ENCODE peak calls at places on chromosomes 6 and 20, in five cellular contexts. One of them, this sample, is unnamed.

GRCh38 chr6:14072084-14072483 is 45.5 kb upstream of the CD83 start:
- DNase-seq in GM04503: no peak
- DNase-seq in HT1080: peak
- DNase-seq in NCI-H1694 treated with DMSO at 0.1 percent for 48 hours: no peak
- DNase-seq in EL: peak
- DNase-seq in this sample: no peak

GRCh38 chr6:142013286-142013685 is 119.4 kb upstream of the GJE1 start:
- DNase-seq in GM04503: peak
- DNase-seq in HT1080: peak
- DNase-seq in NCI-H1694 treated with DMSO at 0.1 percent for 48 hours: no peak
- DNase-seq in EL: peak
- DNase-seq in this sample: no peak

GRCh38 chr6:41341580-41341979 is 6.2 kb downstream of the NCR2 start:
- DNase-seq in GM04503: no peak
- DNase-seq in HT1080: no peak
- DNase-seq in NCI-H1694 treated with DMSO at 0.1 percent for 48 hours: no peak
- DNase-seq in EL: no peak
- DNase-seq in this sample: no peak

GRCh38 chr20:890671-891070 is 25.5 kb downstream of the ANGPT4 start:
- DNase-seq in GM04503: no peak
- DNase-seq in HT1080: no peak
- DNase-seq in NCI-H1694 treated with DMSO at 0.1 percent for 48 hours: no peak
- DNase-seq in EL: no peak
- DNase-seq in this sample: no peak

GRCh38 chr6:148431413-148431812 is 88.8 kb downstream of the SASH1 start:
- DNase-seq in GM04503: no peak
- DNase-seq in HT1080: no peak
- DNase-seq in NCI-H1694 treated with DMSO at 0.1 percent for 48 hours: no peak
- DNase-seq in EL: no peak
- DNase-seq in this sample: no peak

GRCh38 chr6:15752820-15753219 is 90.0 kb upstream of the DTNBP1 start:
- DNase-seq in GM04503: no peak
- DNase-seq in HT1080: peak
- DNase-seq in NCI-H1694 treated with DMSO at 0.1 percent for 48 hours: no peak
- DNase-seq in EL: peak
- DNase-seq in this sample: no peak

GRCh38 chr6:3753228-3753795 is 1.8 kb upstream of the PXDC1 start:
- DNase-seq in GM04503: no peak
- DNase-seq in HT1080: no peak
- DNase-seq in NCI-H1694 treated with DMSO at 0.1 percent for 48 hours: no peak
- DNase-seq in EL: no peak
- DNase-seq in this sample: no peak

GRCh38 chr20:38134427-38135281 is 30.4 kb downstream of the TGM2 start:
- DNase-seq in GM04503: no peak
- DNase-seq in HT1080: peak
- DNase-seq in NCI-H1694 treated with DMSO at 0.1 percent for 48 hours: no peak
- DNase-seq in EL: peak
- DNase-seq in this sample: no peak

GRCh38 chr6:125140808-125141207 is 12.8 kb upstream of the TPD52L1 start:
- DNase-seq in GM04503: no peak
- DNase-seq in HT1080: no peak
- DNase-seq in NCI-H1694 treated with DMSO at 0.1 percent for 48 hours: no peak
- DNase-seq in EL: peak
- DNase-seq in this sample: no peak

GRCh38 chr6:109722564-109723254 is 31.6 kb downstream of the FIG4 start:
- DNase-seq in GM04503: no peak
- DNase-seq in HT1080: no peak
- DNase-seq in NCI-H1694 treated with DMSO at 0.1 percent for 48 hours: no peak
- DNase-seq in EL: peak
- DNase-seq in this sample: no peak

GRCh38 chr6:107423474-107423873 is 35.9 kb downstream of the PDSS2 start:
- DNase-seq in GM04503: no peak
- DNase-seq in HT1080: no peak
- DNase-seq in NCI-H1694 treated with DMSO at 0.1 percent for 48 hours: no peak
- DNase-seq in EL: no peak
- DNase-seq in this sample: no peak

GRCh38 chr20:46461808-46462207 is 51.6 kb downstream of the ZNF334 start:
- DNase-seq in GM04503: no peak
- DNase-seq in HT1080: no peak
- DNase-seq in NCI-H1694 treated with DMSO at 0.1 percent for 48 hours: no peak
- DNase-seq in EL: no peak
- DNase-seq in this sample: no peak

GRCh38 chr6:133309579-133309978 is 68.4 kb downstream of the EYA4 start:
- DNase-seq in GM04503: no peak
- DNase-seq in HT1080: no peak
- DNase-seq in NCI-H1694 treated with DMSO at 0.1 percent for 48 hours: no peak
- DNase-seq in EL: no peak
- DNase-seq in this sample: no peak

GRCh38 chr20:17934141-17934862 is 34.3 kb downstream of the SNX5 start:
- DNase-seq in GM04503: no peak
- DNase-seq in HT1080: no peak
- DNase-seq in NCI-H1694 treated with DMSO at 0.1 percent for 48 hours: no peak
- DNase-seq in EL: peak
- DNase-seq in this sample: no peak

GRCh38 chr6:28941681-28942448 is 18.1 kb upstream of the TRIM27 start:
- DNase-seq in GM04503: no peak
- DNase-seq in HT1080: peak
- DNase-seq in NCI-H1694 treated with DMSO at 0.1 percent for 48 hours: no peak
- DNase-seq in EL: peak
- DNase-seq in this sample: no peak

GRCh38 chr6:77249560-77249959 is 213.7 kb downstream of the HTR1B start:
- DNase-seq in GM04503: no peak
- DNase-seq in HT1080: no peak
- DNase-seq in NCI-H1694 treated with DMSO at 0.1 percent for 48 hours: no peak
- DNase-seq in EL: no peak
- DNase-seq in this sample: no peak

GRCh38 chr20:21548390-21549035 is 34.6 kb upstream of the NKX2-2 start:
- DNase-seq in GM04503: no peak
- DNase-seq in HT1080: no peak
- DNase-seq in NCI-H1694 treated with DMSO at 0.1 percent for 48 hours: no peak
- DNase-seq in EL: no peak
- DNase-seq in this sample: no peak

GRCh38 chr6:167398214-167399050 is 73.5 kb downstream of the TTLL2 start:
- DNase-seq in GM04503: no peak
- DNase-seq in HT1080: no peak
- DNase-seq in NCI-H1694 treated with DMSO at 0.1 percent for 48 hours: no peak
- DNase-seq in EL: no peak
- DNase-seq in this sample: no peak

GRCh38 chr20:43727980-43728590 is 1.3 kb upstream of the GTSF1L start:
- DNase-seq in GM04503: no peak
- DNase-seq in HT1080: no peak
- DNase-seq in NCI-H1694 treated with DMSO at 0.1 percent for 48 hours: no peak
- DNase-seq in EL: no peak
- DNase-seq in this sample: no peak

GRCh38 chr20:50560867-50561266 is 50.7 kb downstream of the PTPN1 start:
- DNase-seq in GM04503: no peak
- DNase-seq in HT1080: no peak
- DNase-seq in NCI-H1694 treated with DMSO at 0.1 percent for 48 hours: no peak
- DNase-seq in EL: peak
- DNase-seq in this sample: no peak

GRCh38 chr6:38638941-38639497 is 710 bp downstream of the BTBD9 start:
- DNase-seq in GM04503: peak
- DNase-seq in HT1080: peak
- DNase-seq in NCI-H1694 treated with DMSO at 0.1 percent for 48 hours: no peak
- DNase-seq in EL: peak
- DNase-seq in this sample: no peak

GRCh38 chr6:42316390-42316970 is 98.8 kb upstream of the MRPS10 start:
- DNase-seq in GM04503: no peak
- DNase-seq in HT1080: peak
- DNase-seq in NCI-H1694 treated with DMSO at 0.1 percent for 48 hours: no peak
- DNase-seq in EL: peak
- DNase-seq in this sample: no peak

GRCh38 chr6:53916804-53917463 is 122.1 kb downstream of the LRRC1 start:
- DNase-seq in GM04503: no peak
- DNase-seq in HT1080: no peak
- DNase-seq in NCI-H1694 treated with DMSO at 0.1 percent for 48 hours: no peak
- DNase-seq in EL: no peak
- DNase-seq in this sample: no peak

GRCh38 chr20:18093388-18093787 is 35.7 kb upstream of the OVOL2 start:
- DNase-seq in GM04503: no peak
- DNase-seq in HT1080: no peak
- DNase-seq in NCI-H1694 treated with DMSO at 0.1 percent for 48 hours: no peak
- DNase-seq in EL: no peak
- DNase-seq in this sample: no peak

GRCh38 chr6:134287863-134288537 is 29.9 kb downstream of the SGK1 start:
- DNase-seq in GM04503: no peak
- DNase-seq in HT1080: peak
- DNase-seq in NCI-H1694 treated with DMSO at 0.1 percent for 48 hours: no peak
- DNase-seq in EL: peak
- DNase-seq in this sample: no peak

GRCh38 chr6:10190042-10190441 is 224.8 kb downstream of the TFAP2A start:
- DNase-seq in GM04503: no peak
- DNase-seq in HT1080: no peak
- DNase-seq in NCI-H1694 treated with DMSO at 0.1 percent for 48 hours: no peak
- DNase-seq in EL: peak
- DNase-seq in this sample: no peak

GRCh38 chr20:64099086-64099786 is 8.1 kb downstream of the NPBWR2 start:
- DNase-seq in GM04503: no peak
- DNase-seq in HT1080: no peak
- DNase-seq in NCI-H1694 treated with DMSO at 0.1 percent for 48 hours: peak
- DNase-seq in EL: no peak
- DNase-seq in this sample: no peak

GRCh38 chr6:123803862-123804681 is at the start of gene NKAIN2:
- DNase-seq in GM04503: no peak
- DNase-seq in HT1080: peak
- DNase-seq in NCI-H1694 treated with DMSO at 0.1 percent for 48 hours: no peak
- DNase-seq in EL: no peak
- DNase-seq in this sample: peak

GRCh38 chr6:1487239-1487638 is 97.9 kb downstream of the FOXF2 start:
- DNase-seq in GM04503: no peak
- DNase-seq in HT1080: no peak
- DNase-seq in NCI-H1694 treated with DMSO at 0.1 percent for 48 hours: no peak
- DNase-seq in EL: no peak
- DNase-seq in this sample: no peak